ENCODE peak calls at places on chromosomes 7 and 10, in ten cellular contexts. G is fibroblast of the aortic adventitia; N is effector CD4-positive, alpha-beta T cell; S is adrenal gland; I is effector memory CD8-positive, alpha-beta T cell; X is EL; Q is mesendoderm; T is NCI-H460; D is stimulated activated CD8-positive, alpha-beta memory T cell treated with anti-CD3 and anti-CD28 coated beads, Interleukin-2, amount 100 ng/mL, for 48 hours; B is NCI-H226. M is an unnamed sample.

GRCh38 chr7:89681448-89681847 is 472.8 kb upstream of the STEAP1 start:
- DNase-seq in T (no peak), N (no peak), Q (no peak), B (no peak), I (no peak), D (no peak), G (no peak), X (no peak), S (no peak), M (no peak)

GRCh38 chr10:9229702-9230101 is 1175.2 kb downstream of the GATA3 start:
- DNase-seq in G (no peak), D (no peak), T (no peak), B (no peak), S (no peak), X (no peak), I (no peak), Q (no peak), N (no peak), M (no peak)

GRCh38 chr7:44149571-44150465 is 8.7 kb upstream of the MYL7 start:
- DNase-seq in G (peak), Q (no peak), I (no peak), N (no peak), X (no peak), T (no peak), B (no peak), S (peak), D (no peak), M (no peak)

GRCh38 chr10:77770868-77771175 is 133.2 kb upstream of the KCNMA1 start:
- DNase-seq in N (no peak), T (no peak), X (no peak), B (no peak), I (no peak), D (no peak), Q (no peak), S (peak), G (no peak), M (no peak)

GRCh38 chr7:149284343-149284742 is 22.3 kb downstream of the ZNF783 start:
- DNase-seq in I (peak), T (no peak), B (no peak), G (no peak), S (no peak), Q (no peak), X (no peak), D (no peak), N (peak), M (no peak)

GRCh38 chr10:90912176-90912575 is 8.7 kb downstream of the ANKRD1 start:
- DNase-seq in G (no peak), S (no peak), X (no peak), I (no peak), N (no peak), D (no peak), Q (peak), T (no peak), B (no peak), M (no peak)

GRCh38 chr10:8060704-8061121 is 6.2 kb downstream of the GATA3 start:
- DNase-seq in Q (no peak), B (no peak), T (no peak), G (no peak), D (no peak), S (no peak), N (no peak), X (no peak), I (no peak), M (no peak)

GRCh38 chr7:77199008-77199966 is at the start of gene FGL2:
- DNase-seq in X (peak), B (no peak), I (peak), N (peak), G (peak), T (peak), D (peak), S (peak), Q (peak), M (no peak)

GRCh38 chr7:123650595-123650994 is 5.1 kb upstream of the LMOD2 start:
- DNase-seq in N (no peak), I (no peak), S (no peak), G (no peak), D (no peak), T (no peak), B (no peak), X (no peak), Q (no peak), M (no peak)

GRCh38 chr7:116317907-116318306 is 107.6 kb downstream of the TES start:
- DNase-seq in X (peak), B (peak), G (peak), T (no peak), D (no peak), S (no peak), N (no peak), I (no peak), Q (no peak), M (no peak)

GRCh38 chr10:107548301-107548700 is 383.8 kb upstream of the SORCS1 start:
- DNase-seq in S (no peak), X (no peak), I (no peak), T (no peak), B (no peak), G (no peak), N (no peak), Q (peak), D (no peak), M (no peak)

GRCh38 chr7:156947120-156947843 is 2.2 kb upstream of the NOM1 start:
- DNase-seq in G (no peak), B (no peak), S (no peak), N (no peak), X (no peak), Q (no peak), I (no peak), T (no peak), D (no peak), M (no peak)

GRCh38 chr10:71696635-71697326 is 22.8 kb downstream of the C10orf105 start:
- DNase-seq in S (peak), G (peak), N (peak), I (peak), D (peak), B (peak), T (peak), Q (peak), X (peak), M (peak)

GRCh38 chr10:123645016-123645415 is 21.1 kb upstream of the GPR26 start:
- DNase-seq in D (no peak), G (no peak), S (no peak), B (no peak), I (no peak), Q (no peak), N (no peak), T (no peak), X (no peak), M (no peak)

GRCh38 chr10:18710201-18710653 is 51.0 kb downstream of the ARL5B start:
- DNase-seq in I (no peak), Q (no peak), D (no peak), G (no peak), N (no peak), B (no peak), T (no peak), S (no peak), X (no peak), M (no peak)

GRCh38 chr10:34771106-34771505 is 44.0 kb downstream of the PARD3 start:
- DNase-seq in D (no peak), I (no peak), X (no peak), N (no peak), S (no peak), B (no peak), Q (no peak), T (no peak), G (no peak), M (no peak)

GRCh38 chr10:58662314-58662713 is 149.6 kb downstream of the BICC1 start:
- DNase-seq in N (no peak), T (no peak), S (no peak), D (no peak), Q (no peak), X (peak), I (no peak), B (peak), G (peak), M (no peak)

GRCh38 chr10:44046605-44047004 is 338.3 kb downstream of the CXCL12 start:
- DNase-seq in I (no peak), S (no peak), B (no peak), N (no peak), X (peak), Q (peak), D (no peak), G (peak), T (no peak), M (no peak)

GRCh38 chr7:1854521-1855395 is 184.7 kb downstream of the ELFN1 start:
- DNase-seq in T (no peak), S (no peak), D (no peak), N (no peak), X (no peak), G (no peak), B (no peak), I (no peak), Q (no peak), M (no peak)

GRCh38 chr7:28202222-28202621 is 21.6 kb upstream of the JAZF1 start:
- DNase-seq in T (no peak), I (no peak), N (no peak), Q (no peak), X (no peak), S (no peak), D (no peak), B (no peak), G (no peak), M (no peak)

GRCh38 chr7:28355553-28356319 is 56.6 kb upstream of the CREB5 start:
- DNase-seq in D (no peak), I (no peak), Q (no peak), G (no peak), S (no peak), B (no peak), N (no peak), X (no peak), T (no peak), M (no peak)

GRCh38 chr7:157615101-157615817 is 278.5 kb downstream of the DNAJB6 start:
- DNase-seq in T (no peak), G (no peak), D (no peak), S (no peak), B (no peak), N (no peak), X (no peak), I (no peak), Q (no peak), M (no peak)

GRCh38 chr10:6204063-6204340 is 1.3 kb downstream of the PFKFB3 start:
- DNase-seq in S (no peak), T (no peak), B (no peak), D (peak), X (peak), G (no peak), N (peak), I (peak), Q (peak), M (no peak)

GRCh38 chr7:98211221-98211675 is at the start of gene BHLHA15:
- DNase-seq in N (no peak), I (no peak), X (peak), D (no peak), B (peak), T (peak), G (no peak), S (peak), Q (peak), M (peak)

GRCh38 chr7:148958061-148958460 is 70.2 kb downstream of the PDIA4 start:
- DNase-seq in X (no peak), S (no peak), G (no peak), N (no peak), Q (no peak), D (no peak), T (no peak), I (no peak), B (no peak), M (no peak)

GRCh38 chr7:42238709-42239395 is 1.8 kb upstream of the GLI3 start:
- DNase-seq in D (no peak), I (no peak), T (no peak), Q (peak), S (peak), B (peak), N (no peak), X (peak), G (peak), M (no peak)

GRCh38 chr10:119849031-119849789 is 23.4 kb downstream of the MCMBP start:
- DNase-seq in T (no peak), I (no peak), Q (peak), D (no peak), B (peak), N (no peak), X (peak), G (peak), S (no peak), M (no peak)

GRCh38 chr10:43671659-43672555 is 23.2 kb upstream of the ZNF32 start:
- DNase-seq in Q (peak), B (no peak), D (no peak), T (peak), X (peak), S (peak), N (peak), G (peak), I (peak), M (peak)